ENCODE peak calls at places on chromosomes 5 and 9, in eight cellular contexts. L, H, F, E, W, G, O and Q are unnamed samples.

GRCh38 chr9:126113756-126114408 is 212.7 kb upstream of the MVB12B start:
- DNase-seq in E (no peak), L (peak), H (no peak), F (no peak), W (no peak), O (no peak), G (no peak), Q (no peak)

GRCh38 chr9:92639124-92639523 is 30.8 kb downstream of the IPPK start:
- DNase-seq in F (no peak), L (no peak), O (no peak), E (no peak), H (no peak), W (no peak), G (no peak), Q (no peak)

GRCh38 chr5:111859031-111859430 is 102.0 kb upstream of the NREP start:
- DNase-seq in W (no peak), G (no peak), O (no peak), E (peak), F (no peak), H (no peak), L (no peak), Q (peak)

GRCh38 chr5:156824241-156824640 is 25.9 kb upstream of the PPP1R2B start:
- DNase-seq in W (no peak), G (no peak), L (no peak), H (no peak), E (no peak), F (no peak), O (no peak), Q (no peak)

GRCh38 chr5:110686264-110686663 is 40.2 kb downstream of the TMEM232 start:
- DNase-seq in E (no peak), L (no peak), W (no peak), F (no peak), G (no peak), H (no peak), O (no peak), Q (no peak)

GRCh38 chr5:96200611-96201010 is 232.4 kb downstream of the PCSK1 start:
- DNase-seq in H (no peak), G (no peak), W (no peak), O (no peak), E (no peak), F (no peak), L (no peak), Q (no peak)

GRCh38 chr5:168681556-168682183 is 102.5 kb upstream of the PANK3 start:
- DNase-seq in H (no peak), E (peak), W (peak), O (no peak), F (no peak), L (no peak), G (no peak), Q (peak)

GRCh38 chr5:9546973-9547947 is 1.4 kb upstream of the SEMA5A start:
- DNase-seq in L (peak), W (peak), G (no peak), E (peak), H (no peak), O (no peak), F (no peak), Q (no peak)

GRCh38 chr9:21481470-21482057 is 549 bp downstream of the IFNE start:
- DNase-seq in G (no peak), L (no peak), W (no peak), F (peak), O (no peak), E (no peak), H (no peak), Q (no peak)

GRCh38 chr5:101009758-101010519 is 106.9 kb upstream of the ST8SIA4 start:
- DNase-seq in G (no peak), E (no peak), L (no peak), H (peak), W (no peak), F (no peak), O (no peak), Q (no peak)

GRCh38 chr5:101018299-101018698 is 115.2 kb upstream of the ST8SIA4 start:
- DNase-seq in O (no peak), H (no peak), L (no peak), F (no peak), G (no peak), W (no peak), E (no peak), Q (no peak)

GRCh38 chr5:101012880-101013279 is 109.8 kb upstream of the ST8SIA4 start:
- DNase-seq in G (no peak), L (no peak), F (no peak), E (no peak), O (no peak), H (no peak), W (no peak), Q (no peak)
- TF ChIP-seq CTCF in G (peak), L (no peak), F (no peak), E (no peak), O (no peak), H (no peak), W (no peak), Q (no peak)

DNA sequence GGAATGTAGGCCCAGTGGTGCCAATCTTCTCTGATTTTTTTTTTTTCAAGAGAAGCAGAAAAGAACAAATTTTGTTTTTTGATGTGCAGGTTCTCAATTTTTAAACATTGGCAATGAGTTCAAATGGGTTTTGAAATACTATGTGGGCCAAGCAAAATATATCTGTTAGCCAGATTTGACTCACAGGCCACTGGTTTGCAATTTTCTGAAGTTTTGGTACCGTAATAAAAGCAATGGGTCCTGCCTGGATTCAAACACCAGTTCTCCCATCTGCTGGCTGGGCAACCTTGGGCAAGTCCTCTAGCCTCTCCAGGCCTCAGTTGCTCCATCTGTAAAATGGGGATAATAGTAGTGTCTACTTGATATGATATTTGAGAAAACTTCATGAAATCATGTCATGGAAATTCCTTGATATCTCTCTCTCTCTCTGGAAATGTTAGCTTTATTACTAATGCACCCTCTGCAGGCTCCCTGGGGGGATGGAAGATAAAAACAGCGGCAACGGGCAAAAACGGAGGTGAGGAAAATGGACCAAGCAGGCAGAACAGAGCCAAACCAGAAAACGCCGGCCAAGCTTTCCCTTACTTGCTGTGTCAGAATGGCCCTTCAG is 63.4 kb downstream of the SMIM23 start:
- DNase-seq in W (no peak), L (no peak), G (no peak), F (no peak), H (no peak), O (no peak), E (peak), Q (no peak)
- TF ChIP-seq CTCF in W (peak), L (no peak), G (no peak), F (no peak), H (no peak), O (no peak), E (no peak), Q (no peak)

GRCh38 chr9:13446935-13447334 is 167.4 kb upstream of the MPDZ start:
- DNase-seq in G (no peak), H (no peak), L (no peak), W (no peak), E (peak), F (no peak), O (no peak), Q (no peak)
- TF ChIP-seq CTCF in G (no peak), H (no peak), L (peak), W (no peak), E (peak), F (no peak), O (no peak), Q (peak)

GRCh38 chr9:133605446-133605845 is 3.7 kb downstream of the FAM163B start:
- DNase-seq in F (no peak), G (no peak), H (no peak), L (no peak), E (no peak), W (no peak), O (no peak), Q (no peak)

GRCh38 chr9:133605856-133606721 is 3.1 kb downstream of the FAM163B start:
- DNase-seq in L (no peak), G (no peak), W (no peak), F (no peak), E (no peak), H (no peak), O (no peak), Q (no peak)

GRCh38 chr9:133604856-133605255 is 4.3 kb downstream of the FAM163B start:
- DNase-seq in W (no peak), E (no peak), F (no peak), G (no peak), H (no peak), L (peak), O (no peak), Q (no peak)

GRCh38 chr9:133603165-133603927 is 5.8 kb downstream of the FAM163B start:
- DNase-seq in W (no peak), L (peak), H (no peak), F (no peak), G (no peak), E (no peak), O (no peak), Q (no peak)

GRCh38 chr9:133604214-133604613 is 5.0 kb downstream of the FAM163B start:
- DNase-seq in H (no peak), W (peak), F (no peak), E (no peak), O (no peak), L (no peak), G (no peak), Q (no peak)
- TF ChIP-seq CTCF in H (no peak), W (no peak), F (no peak), E (no peak), O (no peak), L (no peak), G (no peak), Q (no peak)

GRCh38 chr5:141250576-141250975 is 5.4 kb downstream of the PCDHB15 start:
- DNase-seq in H (no peak), G (no peak), W (no peak), L (no peak), O (no peak), F (no peak), E (no peak), Q (no peak)

GRCh38 chr5:141241496-141241895 is 3.7 kb upstream of the PCDHB15 start:
- DNase-seq in E (no peak), W (no peak), F (no peak), L (no peak), H (no peak), G (no peak), O (no peak), Q (no peak)

GRCh38 chr5:141245250-141245717 is at the start of gene PCDHB15:
- DNase-seq in F (no peak), E (peak), G (no peak), W (peak), H (no peak), O (no peak), L (no peak), Q (peak)
- TF ChIP-seq CTCF in F (no peak), E (no peak), G (no peak), W (no peak), H (no peak), O (no peak), L (no peak), Q (peak)

GRCh38 chr9:135974220-135974573 is 13.0 kb upstream of the UBAC1 start:
- DNase-seq in E (no peak), W (no peak), F (no peak), L (no peak), H (no peak), O (no peak), G (no peak), Q (no peak)
- TF ChIP-seq CTCF in E (peak), W (peak), F (no peak), L (no peak), H (no peak), O (no peak), G (no peak), Q (no peak)

GRCh38 chr5:5650949-5651348 is 228.5 kb downstream of the ICE1 start:
- DNase-seq in G (no peak), L (no peak), O (no peak), F (no peak), W (no peak), H (no peak), E (no peak), Q (no peak)
- TF ChIP-seq CTCF in G (no peak), L (no peak), O (no peak), F (no peak), W (no peak), H (no peak), E (no peak), Q (no peak)

GRCh38 chr5:136810198-136810823 is 445.0 kb upstream of the TRPC7 start:
- DNase-seq in E (peak), W (no peak), H (no peak), G (no peak), L (no peak), O (peak), F (no peak), Q (peak)

GRCh38 chr5:136808756-136809155 is 443.4 kb upstream of the TRPC7 start:
- DNase-seq in L (no peak), E (no peak), W (no peak), H (no peak), O (no peak), F (no peak), G (no peak), Q (no peak)

GRCh38 chr5:136809382-136809781 is 444.0 kb upstream of the TRPC7 start:
- DNase-seq in E (no peak), O (no peak), G (no peak), L (no peak), F (no peak), W (no peak), H (peak), Q (no peak)

GRCh38 chr5:136802382-136802781 is 437.0 kb upstream of the TRPC7 start:
- DNase-seq in E (peak), G (no peak), L (no peak), W (peak), H (no peak), F (no peak), O (no peak), Q (peak)

GRCh38 chr5:136805466-136805865 is 440.1 kb upstream of the TRPC7 start:
- DNase-seq in W (no peak), L (no peak), E (no peak), O (no peak), F (no peak), H (no peak), G (no peak), Q (no peak)
- TF ChIP-seq CTCF in W (no peak), L (no peak), E (peak), O (peak), F (no peak), H (no peak), G (no peak), Q (peak)

GRCh38 chr5:40834849-40835787 is at the start of gene RPL37:
- DNase-seq in L (peak), F (peak), E (peak), O (peak), W (peak), G (peak), H (peak), Q (peak)
- TF ChIP-seq CTCF in L (no peak), F (no peak), E (no peak), O (no peak), W (no peak), G (no peak), H (no peak), Q (no peak)